ENCODE peak calls at places on chromosomes 2 and 18, in seven cellular contexts. V, O, S, N, Q, D and Z are unnamed samples.

GRCh38 chr2:151878655-151879563 is 50.7 kb upstream of the ARL5A start:
- DNase-seq in V (no peak), O (no peak), S (no peak), N (no peak), Q (no peak), D (no peak), Z (peak)

GRCh38 chr2:235230809-235231601 is 262.8 kb upstream of the AGAP1 start:
- DNase-seq in V (no peak), O (no peak), S (no peak), N (no peak), Q (no peak), D (no peak), Z (peak)

GRCh38 chr2:165239230-165239629 is at the start of gene SCN2A:
- DNase-seq in V (peak), O (peak), S (no peak), N (peak), Q (no peak), D (no peak), Z (peak)

GRCh38 chr2:23420840-23421476 is 36.0 kb downstream of the KLHL29 start:
- DNase-seq in V (no peak), O (no peak), S (no peak), N (no peak), Q (no peak), D (no peak), Z (no peak)

GRCh38 chr2:11370377-11371098 is 26.1 kb upstream of the ROCK2 start:
- DNase-seq in V (no peak), O (no peak), S (no peak), N (no peak), Q (no peak), D (no peak), Z (peak)

GRCh38 chr2:218387369-218388194 is 5.5 kb downstream of the SLC11A1 start:
- DNase-seq in V (no peak), O (no peak), S (no peak), N (no peak), Q (peak), D (peak), Z (peak)

GRCh38 chr2:205403244-205403845 is 279.0 kb upstream of the NRP2 start:
- DNase-seq in V (no peak), O (no peak), S (no peak), N (no peak), Q (no peak), D (no peak), Z (peak)

GRCh38 chr2:9333591-9334171 is 89.6 kb downstream of the ITGB1BP1 start:
- DNase-seq in V (peak), O (peak), S (peak), N (peak), Q (peak), D (peak), Z (peak)

GRCh38 chr2:89844221-89844943 is 1152.9 kb downstream of the RPIA start:
- DNase-seq in V (no peak), O (no peak), S (no peak), N (no peak), Q (no peak), D (peak), Z (no peak)

GRCh38 chr18:69898241-69898861 is 49.3 kb downstream of the CD226 start:
- DNase-seq in V (no peak), O (no peak), S (no peak), N (no peak), Q (no peak), D (no peak), Z (no peak)

GRCh38 chr18:34261865-34262780 is 37.4 kb upstream of the NOL4 start:
- DNase-seq in V (no peak), O (no peak), S (no peak), N (no peak), Q (no peak), D (no peak), Z (no peak)

GRCh38 chr2:69272803-69273471 is 114.1 kb downstream of the GFPT1 start:
- DNase-seq in V (no peak), O (no peak), S (no peak), N (no peak), Q (no peak), D (no peak), Z (no peak)

GRCh38 chr2:99205491-99205890 is 24.5 kb downstream of the MRPL30 start:
- DNase-seq in V (no peak), O (no peak), S (no peak), N (no peak), Q (no peak), D (no peak), Z (no peak)

GRCh38 chr2:83970262-83970929 is 488.7 kb downstream of the SUCLG1 start:
- DNase-seq in V (no peak), O (no peak), S (no peak), N (peak), Q (no peak), D (no peak), Z (no peak)

GRCh38 chr18:8942021-8942908 is 160.2 kb upstream of the NDUFV2 start:
- DNase-seq in V (no peak), O (no peak), S (no peak), N (no peak), Q (no peak), D (no peak), Z (peak)

GRCh38 chr2:144550916-144551315 is 31.0 kb upstream of the ZEB2 start:
- DNase-seq in V (no peak), O (no peak), S (no peak), N (no peak), Q (no peak), D (no peak), Z (peak)
- H3K4me3 ChIP-seq in V (no peak), O (no peak), S (no peak), N (no peak), Q (no peak), D (no peak), Z (no peak)

DNA sequence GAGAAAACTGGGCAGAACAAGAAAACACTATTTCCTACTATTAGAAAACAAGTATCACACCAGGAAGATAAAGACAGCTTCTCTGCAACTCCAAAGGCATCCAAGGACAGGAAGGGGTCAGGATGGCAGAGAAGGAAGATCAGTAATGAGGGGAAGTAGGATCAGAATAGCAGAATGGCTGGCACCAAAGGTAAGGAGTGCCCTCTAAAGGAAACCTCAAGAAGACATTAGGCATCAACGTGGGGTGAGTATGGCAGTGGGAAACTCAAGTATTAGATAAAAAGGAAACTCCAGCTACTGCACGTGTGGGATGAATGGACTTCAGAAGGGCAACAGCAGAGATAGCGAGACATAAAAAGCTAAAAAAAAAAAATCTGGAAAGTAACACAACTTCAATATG is 25.9 kb downstream of the HDLBP start:
- DNase-seq in V (no peak), O (no peak), S (no peak), N (no peak), Q (no peak), D (no peak), Z (no peak)
- TF ChIP-seq CTCF in V (no peak), O (no peak), S (no peak), N (peak), Q (no peak), D (no peak), Z (no peak)

DNA sequence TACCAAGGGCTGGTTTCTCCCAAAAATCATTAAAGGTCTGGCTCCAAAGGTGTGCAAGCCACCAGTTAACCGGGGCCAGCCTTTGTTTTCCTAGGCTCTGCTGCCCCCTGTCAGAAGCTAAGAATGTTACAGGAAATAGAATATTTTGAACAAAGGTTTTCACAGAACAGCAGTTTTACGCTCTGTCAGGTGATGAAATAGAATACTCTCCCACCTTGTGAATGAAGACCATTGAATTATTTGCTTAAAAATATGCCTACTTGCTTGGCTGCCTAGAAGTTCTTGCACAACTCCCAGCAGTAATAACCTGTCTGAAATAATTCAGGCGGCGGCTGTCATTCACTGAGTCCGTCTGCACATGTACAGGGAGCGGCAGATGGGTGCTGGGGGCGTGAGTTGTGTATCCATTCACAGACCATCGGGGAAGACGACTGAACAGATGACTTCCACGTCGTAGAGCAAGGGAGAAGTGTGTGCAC is 56.3 kb downstream of the SF3B1 start:
- DNase-seq in V (peak), O (peak), S (no peak), N (peak), Q (peak), D (peak), Z (peak)
- H3K4me3 ChIP-seq in V (no peak), O (peak), S (no peak), N (peak), Q (no peak), D (no peak), Z (no peak)

DNA sequence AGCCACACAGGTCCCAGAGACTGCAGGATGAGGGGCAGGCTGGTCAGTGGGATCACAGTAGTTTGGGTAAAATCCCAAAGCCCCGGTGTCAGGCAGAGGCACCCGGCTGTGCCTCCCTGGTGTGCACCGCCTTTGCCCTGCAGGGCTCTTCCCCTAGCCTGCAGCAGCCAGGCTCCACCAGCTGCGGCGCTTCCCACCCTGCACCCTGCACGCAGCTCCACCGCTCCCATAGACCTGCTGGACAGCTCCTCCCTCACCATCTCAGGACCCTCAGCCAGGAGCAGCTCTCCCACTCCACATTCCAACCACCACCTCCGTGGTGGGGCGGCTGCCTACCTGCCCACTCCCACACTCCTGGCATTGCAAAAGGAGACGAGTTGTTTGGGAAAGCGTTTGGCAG is 287.3 kb upstream of the HDAC4 start:
- DNase-seq in V (peak), O (no peak), S (no peak), N (no peak), Q (no peak), D (no peak), Z (no peak)
- TF ChIP-seq CTCF in V (peak), O (no peak), S (no peak), N (peak), Q (no peak), D (no peak), Z (peak)